ENCODE peak calls at places on chromosomes 13 and 19, in four cellular contexts. R, E, O and V are unnamed samples.
A peak's percentile ranks its signal among the peaks of the same experiment; 100 is the strongest.

GRCh38 chr19:48624067-48624594 is 4.8 kb downstream of the SPHK2 start:
- DNase-seq in O (peak; percentile 75), E (peak; percentile 97), R (peak; percentile 97), V (peak; percentile 97)

GRCh38 chr19:46133777-46134231 is 9.3 kb upstream of the IGFL3 start:
- DNase-seq in E (peak; percentile 71), O (no peak), R (no peak), V (no peak)

GRCh38 chr19:13727798-13728197 is 36.5 kb upstream of the MRI1 start:
- DNase-seq in R (no peak), O (no peak), E (peak; percentile 85), V (peak; percentile 73)

GRCh38 chr13:110882228-110882627 is 32.6 kb downstream of the ANKRD10 start:
- DNase-seq in O (no peak), R (no peak), E (no peak), V (no peak)

GRCh38 chr13:50353651-50354415 is 338.6 kb downstream of the KCNRG start:
- DNase-seq in O (no peak), R (no peak), E (peak; percentile 75), V (peak; percentile 69)

GRCh38 chr19:47762615-47763308 is 15.7 kb upstream of the SELENOW start:
- DNase-seq in R (no peak), E (no peak), O (no peak), V (peak; percentile 64)

GRCh38 chr13:23202383-23202782 is 21.6 kb downstream of the SGCG start:
- DNase-seq in E (peak; percentile 7), O (peak; percentile 8), R (no peak), V (no peak)

GRCh38 chr19:36169084-36169760 is 17.0 kb upstream of the COX7A1 start:
- DNase-seq in O (no peak), R (peak; percentile 17), E (no peak), V (no peak)

GRCh38 chr19:34260771-34261173 is 6.4 kb downstream of the GARRE1 start:
- DNase-seq in R (no peak), O (no peak), E (peak; percentile 74), V (peak; percentile 59)

DNA sequence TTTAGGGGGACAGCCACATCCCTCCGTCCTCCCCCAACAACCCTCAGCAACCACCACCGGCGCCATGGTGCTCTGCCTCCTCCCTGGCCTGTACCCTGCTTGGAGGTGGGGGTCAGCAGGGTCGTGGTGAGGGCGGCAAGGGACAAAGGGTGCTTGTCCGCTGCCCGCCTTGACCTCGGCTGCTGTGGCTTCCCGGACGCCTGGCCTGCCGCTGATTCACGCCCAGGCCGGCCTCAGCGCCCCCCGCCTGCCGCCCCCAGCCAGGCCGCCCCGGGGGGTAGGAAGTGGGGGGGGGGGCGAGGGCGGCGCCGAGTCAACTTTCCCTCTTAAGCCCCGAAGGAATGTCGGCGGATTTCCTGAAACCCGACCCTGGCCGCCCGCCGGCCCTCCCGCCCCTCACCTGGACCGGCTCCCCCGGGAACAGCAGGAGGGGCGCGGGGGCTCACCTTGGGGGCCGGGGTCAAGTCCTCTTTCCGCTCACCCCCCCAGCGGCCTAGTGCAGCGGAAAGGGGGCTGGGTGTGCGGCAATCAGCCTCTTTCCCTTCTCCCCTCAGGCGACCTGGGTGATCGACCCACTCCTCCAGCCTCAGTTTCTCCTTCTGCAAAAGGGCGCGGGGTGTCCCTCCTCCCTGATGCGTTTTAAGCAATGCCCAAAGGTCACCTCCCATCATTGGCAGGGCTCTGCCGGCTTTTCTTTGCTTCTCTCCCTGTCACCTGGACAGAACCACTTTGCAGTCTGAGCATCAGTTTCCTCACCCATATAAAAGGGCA is 1.9 kb upstream of the TMEM59L start:
- DNase-seq in R (no peak), O (no peak), E (no peak), V (no peak)
- H3K4me3 ChIP-seq in R (no peak overlapping the region), O (no peak overlapping the region), E (no peak overlapping the region), V (no peak overlapping the region)

GRCh38 chr13:40863723-40864122 is 74.3 kb downstream of the SLC25A15 start:
- DNase-seq in O (no peak), R (no peak), E (no peak), V (no peak)
- TF ChIP-seq CTCF in O (no peak), R (no peak), E (no peak), V (no peak)

GRCh38 chr19:7068599-7068998 is 904 bp upstream of the ZNF557 start:
- DNase-seq in R (no peak), E (no peak), O (no peak), V (no peak)
- H3K4me3 ChIP-seq in R (no peak overlapping the region), E (peak overlapping the region; percentile 3), O (peak overlapping the region; percentile 9), V (no peak overlapping the region)

DNA sequence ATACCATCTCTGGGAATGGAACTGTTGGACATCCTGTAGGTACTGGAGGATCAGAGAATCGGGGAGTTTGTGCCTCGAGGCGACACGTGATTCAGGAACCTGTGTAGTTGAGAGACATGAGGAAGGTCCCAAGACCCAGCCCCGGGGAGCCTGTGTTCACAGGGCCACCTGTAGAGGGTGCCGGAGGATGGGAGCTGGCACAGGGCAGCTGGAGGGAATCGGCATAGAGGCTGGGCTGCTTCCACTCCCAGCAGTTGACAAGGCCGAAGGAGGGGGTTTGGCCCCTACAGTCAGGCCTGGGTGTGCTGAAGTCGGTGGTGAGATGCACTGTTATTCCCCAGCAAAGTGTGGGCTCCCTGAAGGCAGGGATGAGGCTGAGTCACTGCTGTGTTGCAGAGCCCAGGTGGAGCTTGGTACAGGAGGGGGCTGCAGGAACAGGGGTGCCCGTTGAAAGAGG is 2.5 kb upstream of the ISYNA1 start:
- DNase-seq in O (no peak), E (no peak), R (peak; percentile 51), V (no peak)
- TF ChIP-seq CTCF in O (peak; percentile 25), E (no peak), R (no peak), V (peak; percentile 36)

GRCh38 chr19:43751466-43752220 is 3.1 kb downstream of the SMG9 start:
- DNase-seq in R (no peak), O (no peak), E (peak; percentile 81), V (peak; percentile 43)
- H3K4me3 ChIP-seq in R (no peak overlapping the region), O (no peak overlapping the region), E (no peak overlapping the region), V (no peak overlapping the region)

DNA sequence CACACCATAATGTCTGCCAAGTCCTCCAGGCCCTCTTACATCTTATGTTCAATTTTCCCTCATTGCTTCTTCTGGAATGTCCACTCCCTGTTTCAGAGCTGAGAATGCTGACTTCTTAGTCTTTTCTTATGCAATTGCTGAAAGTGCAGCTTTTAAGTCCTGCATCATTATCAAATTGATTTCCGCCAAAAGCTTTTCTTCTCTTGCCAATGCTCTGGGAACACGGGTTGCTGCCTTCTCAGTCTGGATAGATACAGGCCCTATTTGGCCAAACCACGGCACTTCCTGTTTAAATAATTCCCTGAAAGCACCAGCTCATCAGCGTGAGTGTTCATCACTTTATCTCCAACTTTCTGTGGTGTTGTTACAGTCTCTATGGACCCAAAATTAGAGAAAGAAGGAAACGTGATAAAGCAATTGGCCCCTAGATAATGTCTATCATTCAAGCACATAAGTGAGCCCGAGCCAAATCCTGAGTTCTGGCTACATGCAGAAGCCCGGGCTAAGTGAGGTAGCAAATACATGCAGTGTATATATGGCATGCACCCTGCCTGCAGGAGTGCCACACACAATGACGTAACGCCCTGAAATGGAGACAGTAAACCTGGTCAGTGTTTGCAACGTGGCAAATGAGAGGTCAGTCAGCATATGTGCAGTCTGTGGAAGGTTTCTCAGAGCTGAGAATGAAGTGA is 85.8 kb downstream of the CYSLTR2 start:
- DNase-seq in O (no peak), R (no peak), E (peak; percentile 57), V (no peak)
- TF ChIP-seq CTCF in O (no peak), R (no peak), E (no peak), V (no peak)

DNA sequence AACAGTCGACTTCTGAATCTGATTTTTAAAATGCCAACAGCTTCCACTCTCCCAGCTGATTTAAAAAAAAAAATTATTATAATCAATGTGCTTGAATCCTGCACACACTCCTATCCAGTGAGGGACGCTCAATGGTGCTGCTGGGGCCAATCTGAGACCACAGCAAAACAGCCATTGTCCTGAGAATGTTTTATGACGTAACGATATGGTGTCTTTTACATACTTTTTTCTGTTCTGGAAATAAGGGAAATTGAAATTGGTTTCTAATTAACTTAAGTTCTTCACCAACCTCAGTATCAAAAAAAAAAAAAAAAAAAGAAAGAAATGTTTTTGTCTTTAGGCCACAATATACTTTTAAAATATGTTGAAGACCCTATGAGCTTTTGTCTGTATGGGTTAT is 66.1 kb upstream of the SOX1 start:
- DNase-seq in O (no peak), R (no peak), E (no peak), V (no peak)
- H3K4me3 ChIP-seq in O (no peak overlapping the region), R (no peak overlapping the region), E (no peak overlapping the region), V (no peak overlapping the region)

DNA sequence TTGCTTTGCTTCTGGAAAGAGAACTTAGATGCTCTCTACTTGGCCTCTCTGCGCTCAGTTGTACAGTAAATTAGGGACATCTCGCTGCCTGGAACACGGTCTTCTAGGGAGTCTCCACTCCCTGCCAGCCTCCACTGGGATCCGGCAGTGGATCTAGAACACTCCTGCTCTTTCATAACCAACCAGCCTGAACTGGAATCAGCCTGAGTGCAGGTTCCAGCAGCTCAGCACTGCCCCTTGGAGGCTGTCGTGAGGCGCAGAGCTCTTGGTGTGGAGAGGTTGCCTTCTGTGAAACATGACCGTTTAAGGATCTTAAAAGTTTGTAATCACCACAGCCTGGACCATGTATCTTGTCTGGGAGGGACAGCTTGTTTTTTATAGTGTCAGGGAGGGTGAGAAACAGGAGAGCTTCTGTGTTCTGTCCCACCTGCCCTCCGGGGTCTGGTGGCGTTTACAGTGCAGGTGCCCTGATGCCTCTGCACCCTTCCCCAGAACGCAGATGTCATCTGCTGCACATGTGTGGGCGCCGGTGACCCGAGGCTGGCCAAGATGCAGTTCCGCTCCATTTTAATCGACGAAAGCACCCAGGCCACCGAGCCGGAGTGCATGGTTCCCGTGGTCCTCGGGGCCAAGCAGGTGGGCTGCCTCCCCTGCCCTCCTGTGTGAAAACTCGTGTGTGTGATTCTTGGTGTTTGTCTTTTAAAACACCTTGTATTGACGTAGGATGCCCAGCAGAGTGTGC is 24.8 kb downstream of the UPF1 start:
- DNase-seq in O (no peak), E (no peak), R (no peak), V (peak; percentile 40)
- TF ChIP-seq CTCF in O (peak; percentile 50), E (peak; percentile 37), R (no peak), V (peak; percentile 30)

DNA sequence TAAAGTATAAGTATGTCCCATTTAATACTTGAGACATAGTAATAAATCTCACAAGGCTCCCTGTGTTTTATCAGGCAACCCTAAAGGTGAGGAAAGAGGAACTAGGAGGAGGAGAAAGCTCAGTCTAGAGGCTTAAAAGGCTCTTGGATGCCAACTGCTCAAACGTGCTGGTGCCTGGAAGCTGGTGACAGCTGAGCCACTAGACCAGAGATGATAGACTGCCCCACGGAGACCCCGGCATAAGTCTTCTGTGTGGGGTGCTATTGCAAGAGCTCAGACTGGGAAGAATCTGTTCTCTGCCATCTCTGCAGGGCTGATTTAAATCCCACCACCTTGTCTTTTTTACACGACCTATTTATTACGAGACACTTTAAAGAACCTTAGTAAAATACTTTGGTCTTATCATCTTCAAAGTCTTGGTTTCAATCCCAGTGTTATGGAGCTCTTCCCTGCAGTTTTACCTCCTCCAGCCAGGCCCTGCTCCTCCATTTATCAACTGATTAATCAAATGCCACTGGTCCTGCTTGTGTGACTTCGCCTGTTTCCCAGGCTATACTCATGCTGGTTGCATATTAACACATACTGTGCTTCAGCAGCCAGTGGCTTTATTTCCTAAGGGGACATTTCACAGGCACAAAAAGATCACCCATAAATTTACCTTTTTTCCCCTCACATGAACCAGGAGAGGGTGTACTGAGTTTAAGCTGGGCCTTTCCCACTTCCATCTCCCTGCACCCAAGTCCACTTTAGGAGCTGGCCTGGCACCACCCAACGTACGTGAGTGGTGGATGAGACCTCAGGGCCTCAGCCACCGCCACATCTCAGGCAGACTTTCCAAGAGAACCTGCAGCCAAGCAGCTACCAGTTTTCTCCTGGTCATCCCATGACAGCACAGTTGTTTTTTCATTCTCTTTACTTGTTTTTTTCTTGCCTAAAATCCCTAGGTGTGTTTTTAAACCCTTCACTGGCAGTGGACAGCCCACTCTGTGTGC is 7.8 kb upstream of the ATP12A start:
- DNase-seq in O (no peak), R (no peak), E (no peak), V (no peak)
- H3K4me3 ChIP-seq in O (no peak overlapping the region), R (no peak overlapping the region), E (no peak overlapping the region), V (no peak overlapping the region)